ENCODE peak calls at places on chromosomes 11 and 22, in ten cellular contexts. N, B, D, E, F, W, I, H, Z and P are unnamed samples.
A peak's percentile ranks its signal among the peaks of the same experiment; 100 is the strongest.

GRCh38 chr11:66045177-66045639 is 3.8 kb downstream of the GAL3ST3 start:
- DNase-seq in N (peak; percentile 88), B (peak; percentile 64), D (peak; percentile 41), E (peak; percentile 77), F (peak; percentile 63), W (peak; percentile 64), I (peak; percentile 75), H (peak; percentile 78), Z (peak; percentile 95), P (peak; percentile 59)

GRCh38 chr11:29963796-29964195 is 53.0 kb downstream of the KCNA4 start:
- DNase-seq in N (no peak), B (no peak), D (no peak), E (no peak), F (no peak), W (no peak), I (no peak), H (no peak), Z (no peak), P (no peak)

GRCh38 chr22:37021710-37022482 is 2.4 kb downstream of the MPST start:
- DNase-seq in N (no peak), B (no peak), D (no peak), E (peak; percentile 51), F (no peak), W (peak; percentile 16), I (peak; percentile 19), H (peak; percentile 42), Z (peak; percentile 86), P (no peak)

GRCh38 chr11:8228206-8228605 is 35.5 kb downstream of the LMO1 start:
- DNase-seq in N (no peak), B (no peak), D (no peak), E (no peak), F (no peak), W (no peak), I (no peak), H (no peak), Z (peak; percentile 87), P (no peak)

GRCh38 chr22:30025187-30025586 is 55.1 kb upstream of the HORMAD2 start:
- DNase-seq in N (no peak), B (no peak), D (no peak), E (no peak), F (no peak), W (no peak), I (no peak), H (no peak), Z (no peak), P (no peak)

GRCh38 chr22:27139935-27140493 is 482.6 kb downstream of the MIAT start:
- DNase-seq in N (no peak), B (peak; percentile 78), D (no peak), E (no peak), F (no peak), W (no peak), I (no peak), H (no peak), Z (peak; percentile 31), P (no peak)

GRCh38 chr11:63639195-63639832 is 25.1 kb upstream of the PLAAT3 start:
- DNase-seq in N (no peak), B (no peak), D (no peak), E (no peak), F (no peak), W (no peak), I (no peak), H (no peak), Z (no peak), P (no peak)

GRCh38 chr22:36379593-36380361 is 8.0 kb downstream of the MYH9 start:
- DNase-seq in N (no peak), B (no peak), D (no peak), E (no peak), F (no peak), W (no peak), I (no peak), H (no peak), Z (no peak), P (no peak)

GRCh38 chr11:121344824-121345223 is 52.3 kb downstream of the SC5D start:
- DNase-seq in N (no peak), B (no peak), D (no peak), E (no peak), F (no peak), W (no peak), I (no peak), H (no peak), Z (no peak), P (no peak)

GRCh38 chr11:111983187-111983986 is 41.8 kb upstream of the DLAT start:
- DNase-seq in N (no peak), B (no peak), D (peak; percentile 26), E (peak; percentile 67), F (peak; percentile 100), W (peak; percentile 61), I (no peak), H (no peak), Z (peak; percentile 91), P (no peak)

GRCh38 chr11:125410091-125410490 is 86.0 kb downstream of the FEZ1 start:
- DNase-seq in N (no peak), B (no peak), D (no peak), E (no peak), F (peak; percentile 70), W (no peak), I (no peak), H (no peak), Z (peak; percentile 61), P (no peak)

GRCh38 chr22:45709866-45710265 is 38.2 kb downstream of the ATXN10 start:
- DNase-seq in N (no peak), B (no peak), D (no peak), E (no peak), F (no peak), W (no peak), I (no peak), H (no peak), Z (no peak), P (no peak)

GRCh38 chr11:92663539-92663938 is 305.9 kb upstream of the MTNR1B start:
- DNase-seq in N (no peak), B (no peak), D (no peak), E (no peak), F (no peak), W (no peak), I (no peak), H (no peak), Z (no peak), P (no peak)

GRCh38 chr11:73612601-73613137 is 14.8 kb upstream of the FAM168A start:
- DNase-seq in N (no peak), B (no peak), D (no peak), E (no peak), F (no peak), W (no peak), I (no peak), H (no peak), Z (no peak), P (no peak)

GRCh38 chr11:34631737-34632104 is 10.8 kb downstream of the EHF start:
- DNase-seq in N (no peak), B (no peak), D (peak; percentile 63), E (no peak), F (no peak), W (no peak), I (no peak), H (no peak), Z (no peak), P (no peak)

GRCh38 chr22:20970939-20971657 is 4.0 kb downstream of the AIFM3 start:
- DNase-seq in N (no peak), B (no peak), D (no peak), E (peak; percentile 78), F (no peak), W (no peak), I (no peak), H (no peak), Z (peak; percentile 81), P (no peak)

GRCh38 chr11:65442952-65443351 is 20.4 kb downstream of the NEAT1 start:
- DNase-seq in N (no peak), B (peak; percentile 65), D (no peak), E (no peak), F (no peak), W (no peak), I (no peak), H (no peak), Z (no peak), P (no peak)

GRCh38 chr11:63869686-63870085 is 30.8 kb downstream of the MARK2 start:
- DNase-seq in N (no peak), B (no peak), D (no peak), E (no peak), F (no peak), W (no peak), I (no peak), H (no peak), Z (no peak), P (no peak)

GRCh38 chr11:2793781-2794418 is 91.7 kb downstream of the CDKN1C start:
- DNase-seq in N (no peak), B (no peak), D (no peak), E (no peak), F (no peak), W (no peak), I (no peak), H (no peak), Z (no peak), P (no peak)

GRCh38 chr11:83162377-83162776 is 5.4 kb downstream of the PCF11 start:
- DNase-seq in N (no peak), B (no peak), D (no peak), E (no peak), F (no peak), W (no peak), I (no peak), H (no peak), Z (no peak), P (no peak)

GRCh38 chr22:27068121-27068520 is 410.7 kb downstream of the MIAT start:
- DNase-seq in N (no peak), B (no peak), D (no peak), E (no peak), F (no peak), W (no peak), I (no peak), H (no peak), Z (no peak), P (no peak)

GRCh38 chr11:134372961-134373360 is 39.1 kb downstream of the B3GAT1 start:
- DNase-seq in N (peak; percentile 19), B (no peak), D (peak; percentile 52), E (no peak), F (no peak), W (no peak), I (no peak), H (no peak), Z (peak; percentile 18), P (peak; percentile 61)

GRCh38 chr11:83070878-83071640 is 638 bp downstream of the RAB30 start:
- DNase-seq in N (no peak), B (peak; percentile 65), D (no peak), E (peak; percentile 11), F (no peak), W (peak; percentile 38), I (no peak), H (peak; percentile 8), Z (peak; percentile 60), P (no peak)

GRCh38 chr11:116888884-116889549 is 51.6 kb upstream of the APOA1 start:
- DNase-seq in N (no peak), B (no peak), D (no peak), E (no peak), F (peak; percentile 51), W (no peak), I (no peak), H (no peak), Z (no peak), P (no peak)

GRCh38 chr11:94934362-94934761 is 39.0 kb downstream of the CWC15 start:
- DNase-seq in N (no peak), B (no peak), D (no peak), E (no peak), F (no peak), W (no peak), I (no peak), H (no peak), Z (peak; percentile 56), P (no peak)

GRCh38 chr11:34840736-34841386 is 75.3 kb downstream of the APIP start:
- DNase-seq in N (no peak), B (no peak), D (no peak), E (no peak), F (no peak), W (no peak), I (no peak), H (no peak), Z (peak; percentile 46), P (no peak)

GRCh38 chr11:46684364-46684763 is 16.1 kb downstream of the ARHGAP1 start:
- DNase-seq in N (no peak), B (no peak), D (no peak), E (no peak), F (no peak), W (no peak), I (no peak), H (no peak), Z (no peak), P (no peak)

GRCh38 chr11:114607753-114608459 is 12.3 kb upstream of the NXPE4 start:
- DNase-seq in N (no peak), B (no peak), D (no peak), E (no peak), F (no peak), W (no peak), I (no peak), H (no peak), Z (no peak), P (no peak)